ENCODE peak calls at places on chromosome 21, in ten cellular contexts. M, R, A, V, C, E, Y, F, I and J are unnamed samples.

GRCh38 chr21:31596055-31596454 is 63.4 kb upstream of the SOD1 start:
- DNase-seq in M (no peak), R (no peak), A (no peak), V (no peak), C (no peak), E (no peak), Y (no peak), F (no peak), I (no peak), J (no peak)

GRCh38 chr21:33136898-33137502 is 67.1 kb downstream of the OLIG1 start:
- DNase-seq in M (no peak), R (no peak), A (no peak), V (no peak), C (no peak), E (no peak), Y (no peak), F (no peak), I (no peak), J (no peak)

GRCh38 chr21:33902349-33902748 is 13.3 kb downstream of the ATP5PO start:
- DNase-seq in M (no peak), R (no peak), A (no peak), V (no peak), C (no peak), E (no peak), Y (no peak), F (no peak), I (no peak), J (peak)

GRCh38 chr21:26756491-26757159 is 88.6 kb downstream of the ADAMTS1 start:
- DNase-seq in M (no peak), R (no peak), A (no peak), V (no peak), C (no peak), E (peak), Y (no peak), F (peak), I (peak), J (no peak)

GRCh38 chr21:26659181-26659580 is 86.1 kb upstream of the CYYR1 start:
- DNase-seq in M (no peak), R (no peak), A (no peak), V (no peak), C (no peak), E (no peak), Y (no peak), F (no peak), I (no peak), J (no peak)

GRCh38 chr21:29164330-29164942 is 34.0 kb downstream of the MAP3K7CL start:
- DNase-seq in M (no peak), R (no peak), A (no peak), V (no peak), C (no peak), E (peak), Y (no peak), F (peak), I (peak), J (no peak)

GRCh38 chr21:16588433-16588860 is 858.7 kb downstream of the USP25 start:
- DNase-seq in M (peak), R (peak), A (no peak), V (peak), C (peak), E (peak), Y (peak), F (peak), I (peak), J (peak)

GRCh38 chr21:27555996-27556395 is 589.1 kb upstream of the ADAMTS5 start:
- DNase-seq in M (no peak), R (no peak), A (no peak), V (no peak), C (no peak), E (peak), Y (no peak), F (peak), I (no peak), J (no peak)

GRCh38 chr21:38477241-38477640 is 21.0 kb downstream of the ERG start:
- DNase-seq in M (no peak), R (no peak), A (no peak), V (no peak), C (no peak), E (no peak), Y (no peak), F (peak), I (no peak), J (no peak)

GRCh38 chr21:16125274-16125673 is 395.5 kb downstream of the USP25 start:
- DNase-seq in M (no peak), R (no peak), A (no peak), V (no peak), C (no peak), E (peak), Y (no peak), F (no peak), I (peak), J (no peak)

GRCh38 chr21:33993286-33994231 is 78.0 kb upstream of the ATP5PO start:
- DNase-seq in M (no peak), R (no peak), A (no peak), V (no peak), C (no peak), E (no peak), Y (no peak), F (no peak), I (no peak), J (no peak)

GRCh38 chr21:16773206-16773605 is 739.6 kb upstream of the CXADR start:
- DNase-seq in M (no peak), R (no peak), A (no peak), V (no peak), C (no peak), E (peak), Y (no peak), F (peak), I (no peak), J (no peak)

GRCh38 chr21:31872452-31873274 is at the start of gene HUNK:
- DNase-seq in M (peak), R (peak), A (no peak), V (no peak), C (no peak), E (no peak), Y (peak), F (peak), I (no peak), J (peak)

GRCh38 chr21:31729622-31730343 is 2.1 kb downstream of the SCAF4 start:
- DNase-seq in M (no peak), R (no peak), A (no peak), V (no peak), C (no peak), E (no peak), Y (no peak), F (no peak), I (no peak), J (no peak)

GRCh38 chr21:30408782-30409494 is 13.1 kb downstream of the KRTAP13-1 start:
- DNase-seq in M (peak), R (peak), A (no peak), V (peak), C (no peak), E (no peak), Y (peak), F (peak), I (no peak), J (no peak)

GRCh38 chr21:28540514-28540913 is 452.2 kb downstream of the LTN1 start:
- DNase-seq in M (no peak), R (no peak), A (no peak), V (no peak), C (no peak), E (peak), Y (no peak), F (peak), I (peak), J (no peak)

GRCh38 chr21:26404288-26404687 is 168.8 kb downstream of the CYYR1 start:
- DNase-seq in M (no peak), R (no peak), A (no peak), V (no peak), C (no peak), E (no peak), Y (no peak), F (no peak), I (no peak), J (no peak)

GRCh38 chr21:25809013-25809412 is 74.2 kb downstream of the GABPA start:
- DNase-seq in M (no peak), R (no peak), A (no peak), V (no peak), C (no peak), E (peak), Y (no peak), F (no peak), I (peak), J (no peak)

GRCh38 chr21:32382108-32382601 is 10.7 kb downstream of the URB1 start:
- DNase-seq in M (no peak), R (no peak), A (no peak), V (no peak), C (no peak), E (peak), Y (no peak), F (peak), I (peak), J (no peak)

GRCh38 chr21:37699024-37699770 is 217.1 kb downstream of the KCNJ6 start:
- DNase-seq in M (no peak), R (no peak), A (no peak), V (no peak), C (no peak), E (no peak), Y (no peak), F (no peak), I (no peak), J (no peak)

GRCh38 chr21:25826652-25827051 is 91.9 kb downstream of the GABPA start:
- DNase-seq in M (no peak), R (no peak), A (no peak), V (no peak), C (no peak), E (no peak), Y (no peak), F (no peak), I (no peak), J (no peak)

GRCh38 chr21:22544747-22545146 is 1546.5 kb downstream of the NCAM2 start:
- DNase-seq in M (no peak), R (no peak), A (no peak), V (no peak), C (no peak), E (no peak), Y (no peak), F (no peak), I (no peak), J (no peak)

GRCh38 chr21:17673261-17674020 is 60.7 kb upstream of the BTG3 start:
- DNase-seq in M (no peak), R (no peak), A (no peak), V (no peak), C (no peak), E (peak), Y (no peak), F (peak), I (peak), J (no peak)

GRCh38 chr21:33057385-33057940 is 12.5 kb upstream of the OLIG1 start:
- DNase-seq in M (no peak), R (no peak), A (no peak), V (no peak), C (no peak), E (no peak), Y (no peak), F (no peak), I (no peak), J (no peak)

GRCh38 chr21:17491716-17492414 is 21.0 kb upstream of the CXADR start:
- DNase-seq in M (no peak), R (no peak), A (no peak), V (no peak), C (no peak), E (peak), Y (no peak), F (peak), I (peak), J (no peak)

GRCh38 chr21:26433386-26433785 is 139.7 kb downstream of the CYYR1 start:
- DNase-seq in M (no peak), R (no peak), A (no peak), V (no peak), C (no peak), E (peak), Y (no peak), F (peak), I (no peak), J (no peak)

GRCh38 chr21:25925064-25925463 is 190.3 kb downstream of the GABPA start:
- DNase-seq in M (no peak), R (no peak), A (no peak), V (no peak), C (no peak), E (no peak), Y (no peak), F (no peak), I (no peak), J (no peak)

GRCh38 chr21:16193758-16194606 is 464.2 kb downstream of the USP25 start:
- DNase-seq in M (no peak), R (peak), A (no peak), V (no peak), C (peak), E (peak), Y (no peak), F (peak), I (peak), J (peak)

GRCh38 chr21:31282095-31282709 is 61.9 kb downstream of the TIAM1 start:
- DNase-seq in M (no peak), R (peak), A (no peak), V (no peak), C (peak), E (peak), Y (no peak), F (peak), I (peak), J (no peak)

GRCh38 chr21:15932681-15933200 is 203.0 kb downstream of the USP25 start:
- DNase-seq in M (no peak), R (no peak), A (no peak), V (no peak), C (no peak), E (no peak), Y (no peak), F (peak), I (no peak), J (no peak)

GRCh38 chr21:28207776-28208175 is 784.9 kb downstream of the LTN1 start:
- DNase-seq in M (no peak), R (no peak), A (no peak), V (no peak), C (no peak), E (peak), Y (no peak), F (peak), I (peak), J (no peak)

GRCh38 chr21:36661511-36662309 is 37.2 kb upstream of the SIM2 start:
- DNase-seq in M (no peak), R (peak), A (no peak), V (no peak), C (no peak), E (peak), Y (no peak), F (no peak), I (no peak), J (no peak)
- TF ChIP-seq CTCF in M (peak), R (peak), A (no peak), V (peak), C (peak), E (peak), Y (no peak), F (peak), I (peak), J (peak)

GRCh38 chr21:45309069-45309521 is 21.4 kb upstream of the POFUT2 start:
- DNase-seq in M (no peak), R (peak), A (peak), V (peak), C (peak), E (no peak), Y (peak), F (no peak), I (no peak), J (peak)
- TF ChIP-seq CTCF in M (peak), R (peak), A (peak), V (peak), C (peak), E (peak), Y (peak), F (peak), I (peak), J (peak)

GRCh38 chr21:24050233-24050632 is 1557.0 kb downstream of the MRPL39 start:
- DNase-seq in M (no peak), R (no peak), A (no peak), V (no peak), C (no peak), E (no peak), Y (no peak), F (no peak), I (no peak), J (no peak)
- TF ChIP-seq CTCF in M (no peak), R (no peak), A (no peak), V (no peak), C (no peak), E (no peak), Y (no peak), F (no peak), I (no peak), J (no peak)

GRCh38 chr21:42850866-42851391 is 28.4 kb downstream of the WDR4 start:
- DNase-seq in M (no peak), R (no peak), A (no peak), V (no peak), C (no peak), E (no peak), Y (no peak), F (no peak), I (no peak), J (no peak)

GRCh38 chr21:42851812-42852665 is 27.3 kb downstream of the WDR4 start:
- DNase-seq in M (no peak), R (no peak), A (no peak), V (no peak), C (no peak), E (no peak), Y (no peak), F (no peak), I (no peak), J (no peak)

GRCh38 chr21:42848932-42849758 is 30.2 kb downstream of the WDR4 start:
- DNase-seq in M (no peak), R (no peak), A (no peak), V (peak), C (no peak), E (no peak), Y (no peak), F (no peak), I (no peak), J (no peak)

GRCh38 chr21:42849759-42850412 is 29.5 kb downstream of the WDR4 start:
- DNase-seq in M (no peak), R (no peak), A (no peak), V (no peak), C (no peak), E (no peak), Y (no peak), F (no peak), I (no peak), J (no peak)

DNA sequence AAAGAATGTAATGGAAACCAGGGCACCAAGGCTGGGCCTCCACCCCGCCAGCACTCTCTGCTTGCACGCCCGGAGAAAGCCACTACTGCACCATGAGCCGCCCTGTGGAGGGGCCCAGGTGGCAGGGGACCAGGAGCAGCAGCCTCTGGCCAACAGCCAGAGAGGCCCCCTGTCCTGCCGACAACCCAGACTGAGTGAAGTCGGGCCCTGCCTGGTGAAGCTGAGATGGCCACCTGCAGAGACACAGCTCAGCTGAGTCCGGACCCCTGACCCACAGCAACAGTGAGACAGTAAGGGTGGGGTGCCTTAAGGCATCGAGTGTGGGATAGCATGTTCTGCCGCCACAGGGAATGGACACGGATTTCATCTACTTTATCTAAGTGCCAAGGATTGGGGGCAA is 28.9 kb downstream of the WDR4 start:
- DNase-seq in M (no peak), R (no peak), A (no peak), V (no peak), C (no peak), E (no peak), Y (no peak), F (no peak), I (no peak), J (no peak)
- TF ChIP-seq CTCF in M (no peak), R (no peak), A (no peak), V (no peak), C (no peak), E (no peak), Y (no peak), F (no peak), I (no peak), J (no peak)

GRCh38 chr21:36100971-36101641 is 31.3 kb downstream of the CBR1 start:
- DNase-seq in M (no peak), R (no peak), A (no peak), V (no peak), C (no peak), E (no peak), Y (no peak), F (no peak), I (no peak), J (no peak)

GRCh38 chr21:36109868-36110267 is 25.0 kb upstream of the CBR3 start:
- DNase-seq in M (no peak), R (no peak), A (no peak), V (no peak), C (no peak), E (no peak), Y (no peak), F (no peak), I (no peak), J (no peak)

GRCh38 chr21:36103434-36103833 is 31.4 kb upstream of the CBR3 start:
- DNase-seq in M (no peak), R (no peak), A (no peak), V (no peak), C (no peak), E (no peak), Y (no peak), F (no peak), I (no peak), J (no peak)

GRCh38 chr21:36105327-36105842 is 29.5 kb upstream of the CBR3 start:
- DNase-seq in M (no peak), R (no peak), A (no peak), V (no peak), C (no peak), E (no peak), Y (no peak), F (no peak), I (no peak), J (no peak)

GRCh38 chr21:36104306-36105300 is 30.3 kb upstream of the CBR3 start:
- DNase-seq in M (peak), R (peak), A (peak), V (no peak), C (peak), E (no peak), Y (peak), F (peak), I (no peak), J (peak)
- TF ChIP-seq CTCF in M (peak), R (peak), A (peak), V (peak), C (peak), E (peak), Y (no peak), F (peak), I (peak), J (peak)

DNA sequence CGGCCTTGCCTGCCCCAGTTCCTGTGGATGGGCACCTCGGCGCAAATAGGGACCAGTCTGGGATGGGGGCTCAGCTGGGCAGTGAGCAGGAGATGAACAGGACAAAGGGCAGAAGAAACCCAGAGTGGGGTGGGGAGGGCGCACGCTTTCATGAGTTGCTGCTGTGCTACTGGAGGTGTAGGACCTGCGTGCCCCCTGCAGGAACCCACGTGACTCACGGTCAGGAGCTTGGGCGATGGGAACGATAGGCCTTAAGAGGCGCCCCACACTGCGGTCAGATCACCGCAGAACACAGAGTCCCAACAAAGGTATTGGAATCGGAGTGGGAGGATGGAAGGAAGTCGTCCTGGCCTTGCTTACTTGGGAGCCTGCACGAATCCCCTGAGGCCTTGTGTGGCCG is 17.2 kb downstream of the PRDM15 start:
- DNase-seq in M (no peak), R (no peak), A (no peak), V (no peak), C (no peak), E (no peak), Y (no peak), F (no peak), I (no peak), J (no peak)
- TF ChIP-seq CTCF in M (no peak), R (no peak), A (no peak), V (no peak), C (no peak), E (peak), Y (no peak), F (no peak), I (no peak), J (no peak)

GRCh38 chr21:43207043-43207315 is 38.2 kb downstream of the CRYAA start:
- DNase-seq in M (no peak), R (no peak), A (no peak), V (no peak), C (no peak), E (no peak), Y (no peak), F (no peak), I (no peak), J (no peak)

GRCh38 chr21:43204638-43205037 is 35.8 kb downstream of the CRYAA start:
- DNase-seq in M (peak), R (no peak), A (no peak), V (no peak), C (no peak), E (no peak), Y (no peak), F (no peak), I (no peak), J (peak)

GRCh38 chr21:43208561-43209332 is 39.9 kb downstream of the CRYAA start:
- DNase-seq in M (peak), R (no peak), A (no peak), V (no peak), C (no peak), E (no peak), Y (no peak), F (no peak), I (no peak), J (no peak)

GRCh38 chr21:43207868-43208267 is 39.1 kb downstream of the CRYAA start:
- DNase-seq in M (peak), R (no peak), A (no peak), V (no peak), C (no peak), E (no peak), Y (no peak), F (no peak), I (no peak), J (peak)

GRCh38 chr21:43206231-43207042 is 37.6 kb downstream of the CRYAA start:
- DNase-seq in M (peak), R (no peak), A (no peak), V (no peak), C (no peak), E (no peak), Y (no peak), F (no peak), I (no peak), J (peak)
- TF ChIP-seq CTCF in M (no peak), R (no peak), A (no peak), V (no peak), C (no peak), E (no peak), Y (no peak), F (no peak), I (no peak), J (no peak)

GRCh38 chr21:45130324-45130774 is 56.0 kb downstream of the ADARB1 start:
- DNase-seq in M (no peak), R (no peak), A (no peak), V (no peak), C (no peak), E (peak), Y (no peak), F (peak), I (no peak), J (no peak)
- TF ChIP-seq CTCF in M (no peak), R (no peak), A (no peak), V (no peak), C (no peak), E (no peak), Y (no peak), F (no peak), I (no peak), J (no peak)